ENCODE peak calls at places on chromosomes 12 and 14, in seven cellular contexts. One of them, this sample, is unnamed.

GRCh38 chr14:96623676-96624484 is 121.7 kb downstream of the PAPOLA start:
- DNase-seq in suprapubic skin: no peak
- DNase-seq in ovary: no peak
- DNase-seq in transverse colon: no peak
- DNase-seq in GM12878: no peak
- DNase-seq in A549: no peak
- DNase-seq in H1: no peak
- DNase-seq in this sample: no peak

GRCh38 chr12:132373967-132374820 is 44.8 kb upstream of the GALNT9 start:
- DNase-seq in transverse colon: no peak
- DNase-seq in suprapubic skin: peak
- DNase-seq in A549: no peak
- DNase-seq in ovary: no peak
- DNase-seq in GM12878: no peak
- DNase-seq in H1: no peak
- DNase-seq in this sample: no peak

GRCh38 chr12:100716949-100717732 is 77.4 kb upstream of the ANO4 start:
- DNase-seq in ovary: peak
- DNase-seq in A549: peak
- DNase-seq in GM12878: no peak
- DNase-seq in suprapubic skin: no peak
- DNase-seq in transverse colon: no peak
- DNase-seq in H1: no peak
- DNase-seq in this sample: no peak

GRCh38 chr12:51666696-51667095 is 75.7 kb downstream of the SCN8A start:
- DNase-seq in suprapubic skin: no peak
- DNase-seq in A549: no peak
- DNase-seq in GM12878: no peak
- DNase-seq in H1: no peak
- DNase-seq in ovary: no peak
- DNase-seq in transverse colon: no peak
- DNase-seq in this sample: no peak

GRCh38 chr12:84508943-84509342 is 403.7 kb downstream of the SLC6A15 start:
- DNase-seq in ovary: no peak
- DNase-seq in H1: no peak
- DNase-seq in transverse colon: no peak
- DNase-seq in A549: no peak
- DNase-seq in suprapubic skin: no peak
- DNase-seq in GM12878: no peak
- DNase-seq in this sample: no peak

GRCh38 chr14:103594265-103594664 is 31.5 kb downstream of the COA8 start:
- DNase-seq in transverse colon: no peak
- DNase-seq in ovary: peak
- DNase-seq in H1: no peak
- DNase-seq in A549: no peak
- DNase-seq in GM12878: no peak
- DNase-seq in suprapubic skin: no peak
- DNase-seq in this sample: peak

GRCh38 chr12:53059434-53060063 is 9.7 kb downstream of the TNS2 start:
- DNase-seq in GM12878: no peak
- DNase-seq in A549: no peak
- DNase-seq in H1: no peak
- DNase-seq in suprapubic skin: no peak
- DNase-seq in ovary: no peak
- DNase-seq in transverse colon: no peak
- DNase-seq in this sample: peak

GRCh38 chr12:132260721-132261120 is 68.7 kb downstream of the GALNT9 start:
- DNase-seq in GM12878: no peak
- DNase-seq in H1: no peak
- DNase-seq in suprapubic skin: no peak
- DNase-seq in transverse colon: no peak
- DNase-seq in A549: no peak
- DNase-seq in ovary: no peak
- DNase-seq in this sample: no peak

GRCh38 chr14:33711761-33712160 is 239.1 kb downstream of the EGLN3 start:
- DNase-seq in H1: no peak
- DNase-seq in GM12878: no peak
- DNase-seq in suprapubic skin: no peak
- DNase-seq in ovary: no peak
- DNase-seq in transverse colon: no peak
- DNase-seq in A549: no peak
- DNase-seq in this sample: no peak

GRCh38 chr12:47504775-47505446 is 200.9 kb downstream of the RPAP3 start:
- DNase-seq in ovary: no peak
- DNase-seq in H1: no peak
- DNase-seq in transverse colon: no peak
- DNase-seq in suprapubic skin: no peak
- DNase-seq in A549: no peak
- DNase-seq in GM12878: no peak
- DNase-seq in this sample: no peak

GRCh38 chr12:95114766-95115450 is 41.5 kb upstream of the NR2C1 start:
- DNase-seq in GM12878: no peak
- DNase-seq in transverse colon: no peak
- DNase-seq in A549: no peak
- DNase-seq in suprapubic skin: no peak
- DNase-seq in H1: no peak
- DNase-seq in ovary: no peak
- DNase-seq in this sample: no peak

GRCh38 chr14:93980464-93981201 is 4.3 kb upstream of the ASB2 start:
- DNase-seq in suprapubic skin: no peak
- DNase-seq in ovary: no peak
- DNase-seq in transverse colon: peak
- DNase-seq in A549: no peak
- DNase-seq in H1: no peak
- DNase-seq in GM12878: no peak
- DNase-seq in this sample: no peak

GRCh38 chr14:92655372-92655771 is 93.1 kb downstream of the LGMN start:
- DNase-seq in ovary: no peak
- DNase-seq in suprapubic skin: no peak
- DNase-seq in transverse colon: no peak
- DNase-seq in GM12878: no peak
- DNase-seq in H1: no peak
- DNase-seq in A549: no peak
- DNase-seq in this sample: no peak

GRCh38 chr12:120725659-120726509 is at the start of gene ACADS:
- DNase-seq in suprapubic skin: peak
- DNase-seq in GM12878: peak
- DNase-seq in H1: no peak
- DNase-seq in ovary: peak
- DNase-seq in A549: peak
- DNase-seq in transverse colon: peak
- DNase-seq in this sample: peak
- TF ChIP-seq POLR2A in suprapubic skin: peak
- TF ChIP-seq POLR2A in GM12878: peak
- TF ChIP-seq POLR2A in H1: peak
- TF ChIP-seq POLR2A in ovary: peak
- TF ChIP-seq POLR2A in A549: peak
- TF ChIP-seq POLR2A in transverse colon: peak
- TF ChIP-seq POLR2A in this sample: peak

DNA sequence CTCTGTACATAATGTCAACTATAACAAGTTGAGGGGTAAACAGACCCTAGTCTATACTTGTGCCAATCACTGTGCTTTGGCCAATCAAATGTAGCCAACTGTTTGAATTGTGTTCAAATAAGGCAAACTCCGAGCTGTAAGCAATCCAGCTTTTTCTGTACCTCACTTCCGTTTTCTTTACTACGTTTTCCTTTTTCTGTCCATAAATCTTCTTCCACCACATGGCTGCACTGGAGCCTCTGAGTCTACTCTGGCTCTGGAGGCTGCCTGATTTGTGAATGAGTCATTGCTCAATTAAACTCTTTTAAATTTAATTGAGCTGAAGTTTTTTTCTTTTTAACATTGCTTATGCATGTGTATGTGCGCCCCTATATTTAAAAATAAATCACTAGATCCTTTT is 29.7 kb downstream of the CLEC1A start:
- DNase-seq in ovary: no peak
- DNase-seq in suprapubic skin: no peak
- DNase-seq in H1: no peak
- DNase-seq in transverse colon: no peak
- DNase-seq in A549: no peak
- DNase-seq in GM12878: no peak
- DNase-seq in this sample: no peak
- H3K27ac ChIP-seq in ovary: no peak
- H3K27ac ChIP-seq in suprapubic skin: peak
- H3K27ac ChIP-seq in H1: no peak
- H3K27ac ChIP-seq in transverse colon: no peak
- H3K27ac ChIP-seq in A549: no peak
- H3K27ac ChIP-seq in GM12878: no peak
- H3K27ac ChIP-seq in this sample: peak

DNA sequence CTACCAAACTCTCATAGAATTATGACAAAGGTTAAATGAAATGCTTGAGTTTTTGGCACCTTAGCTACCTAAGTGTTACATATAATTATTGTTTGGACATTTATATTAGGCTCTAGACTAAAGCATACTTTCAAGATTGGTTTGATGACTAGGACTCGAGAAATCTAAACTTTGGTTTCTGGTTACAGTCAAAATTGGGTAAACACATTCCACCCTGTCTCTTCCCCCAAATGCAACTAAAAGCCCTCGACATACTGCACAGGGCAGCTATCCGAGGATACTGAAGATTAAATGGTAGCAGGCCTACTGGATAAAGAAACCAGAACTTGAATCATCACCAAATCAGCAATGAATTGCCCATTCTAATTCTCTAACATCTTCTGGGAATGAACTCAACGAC is 369.1 kb downstream of the PRKD1 start:
- DNase-seq in H1: no peak
- DNase-seq in suprapubic skin: no peak
- DNase-seq in A549: no peak
- DNase-seq in GM12878: no peak
- DNase-seq in ovary: no peak
- DNase-seq in transverse colon: no peak
- DNase-seq in this sample: no peak
- TF ChIP-seq EP300 in H1: no peak
- TF ChIP-seq EP300 in suprapubic skin: no peak
- TF ChIP-seq EP300 in A549: no peak
- TF ChIP-seq EP300 in GM12878: no peak
- TF ChIP-seq EP300 in ovary: no peak
- TF ChIP-seq EP300 in transverse colon: no peak
- TF ChIP-seq EP300 in this sample: no peak

DNA sequence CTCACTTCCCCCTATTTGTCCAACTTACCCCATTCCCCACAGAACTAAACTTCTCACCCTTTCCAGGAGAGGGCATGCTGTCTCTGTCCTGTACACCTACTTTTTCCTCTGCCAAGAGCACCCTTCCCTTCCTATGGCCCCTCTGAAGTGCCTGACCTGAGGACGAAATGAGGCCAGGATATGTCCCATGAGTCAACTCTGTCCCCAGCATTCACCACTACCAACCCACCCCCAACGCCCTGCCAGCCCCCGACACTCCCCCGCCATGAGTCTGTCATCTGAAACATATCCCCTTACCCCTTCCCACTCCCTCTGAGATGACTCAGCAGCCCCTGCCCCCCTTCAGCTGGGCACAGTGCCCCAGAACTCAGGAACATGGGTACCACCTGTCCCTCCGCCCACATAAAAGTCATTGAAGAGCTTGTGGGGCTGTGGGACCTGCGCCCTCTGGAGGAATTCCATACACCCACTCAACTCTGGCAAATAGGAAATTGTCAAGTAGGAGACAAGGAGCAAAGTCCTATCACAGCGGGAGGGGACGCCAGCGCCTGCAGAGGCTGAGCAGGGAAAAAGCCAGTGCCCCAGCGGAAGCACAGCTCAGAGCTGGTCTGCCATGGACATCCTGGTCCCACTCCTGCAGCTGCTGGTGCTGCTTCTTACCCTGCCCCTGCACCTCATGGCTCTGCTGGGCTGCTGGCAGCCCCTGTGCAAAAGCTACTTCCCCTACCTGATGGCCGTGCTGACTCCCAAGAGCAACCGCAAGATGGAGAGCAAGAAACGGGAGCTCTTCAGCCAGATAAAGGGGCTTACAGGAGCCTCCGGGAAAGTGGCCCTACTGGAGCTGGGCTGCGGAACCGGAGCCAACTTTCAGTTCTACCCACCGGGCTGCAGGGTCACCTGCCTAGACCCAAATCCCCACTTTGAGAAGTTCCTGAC is 26.3 kb downstream of the ITGA7 start:
- DNase-seq in A549: peak
- DNase-seq in transverse colon: peak
- DNase-seq in suprapubic skin: no peak
- DNase-seq in ovary: no peak
- DNase-seq in GM12878: no peak
- DNase-seq in H1: peak
- DNase-seq in this sample: no peak
- TF ChIP-seq POLR2A in A549: peak
- TF ChIP-seq POLR2A in transverse colon: peak
- TF ChIP-seq POLR2A in suprapubic skin: no peak
- TF ChIP-seq POLR2A in ovary: no peak
- TF ChIP-seq POLR2A in GM12878: no peak
- TF ChIP-seq POLR2A in H1: no peak
- TF ChIP-seq POLR2A in this sample: no peak

GRCh38 chr12:57782243-57782607 is 362 bp upstream of the TSFM start:
- DNase-seq in ovary: no peak
- DNase-seq in A549: no peak
- DNase-seq in suprapubic skin: no peak
- DNase-seq in H1: no peak
- DNase-seq in transverse colon: no peak
- DNase-seq in GM12878: no peak
- DNase-seq in this sample: no peak
- H3K27ac ChIP-seq in ovary: no peak
- H3K27ac ChIP-seq in A549: no peak
- H3K27ac ChIP-seq in suprapubic skin: no peak
- H3K27ac ChIP-seq in H1: no peak
- H3K27ac ChIP-seq in transverse colon: no peak
- H3K27ac ChIP-seq in GM12878: peak
- H3K27ac ChIP-seq in this sample: peak

DNA sequence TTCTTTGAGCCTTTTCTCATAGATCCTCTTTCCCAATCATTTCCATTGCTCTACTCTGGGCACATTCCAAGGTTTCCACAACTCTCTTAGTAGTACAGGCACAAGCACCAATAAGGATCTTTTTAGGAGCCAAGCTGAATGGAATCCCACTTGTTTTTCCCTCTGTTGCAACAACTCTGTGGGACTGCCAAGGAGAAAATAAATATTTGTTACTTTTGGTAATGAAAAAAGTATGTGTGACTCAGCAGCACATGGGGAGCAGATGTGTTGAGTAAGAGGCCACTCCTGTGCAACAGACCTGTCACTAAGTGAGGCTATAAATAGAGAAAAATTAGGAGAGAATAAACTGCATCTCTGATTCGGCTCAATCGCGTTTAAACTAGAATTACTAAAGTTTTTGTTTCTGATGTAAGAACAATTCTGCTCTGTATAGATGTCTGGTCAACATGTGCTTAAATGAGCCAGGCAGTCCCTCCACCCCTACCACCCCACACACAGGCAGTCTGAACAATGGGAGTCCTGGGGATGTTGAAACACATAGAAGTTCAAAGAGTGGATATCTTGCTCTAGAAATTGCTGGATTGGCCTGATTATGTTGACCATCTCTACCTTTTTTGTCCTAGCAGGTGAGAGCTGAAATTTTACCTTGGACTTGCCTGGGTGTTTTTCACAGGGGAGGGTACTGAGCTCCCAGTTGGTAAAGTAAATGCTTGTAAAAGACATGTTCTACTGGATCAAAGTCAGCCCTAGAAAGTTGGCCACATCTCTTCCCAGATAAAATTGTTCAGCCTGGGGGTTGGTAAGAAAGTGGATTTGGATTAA is 244.3 kb upstream of the NOVA1 start:
- DNase-seq in ovary: peak
- DNase-seq in H1: no peak
- DNase-seq in suprapubic skin: peak
- DNase-seq in A549: peak
- DNase-seq in GM12878: no peak
- DNase-seq in transverse colon: peak
- DNase-seq in this sample: peak
- TF ChIP-seq EP300 in ovary: peak
- TF ChIP-seq EP300 in H1: no peak
- TF ChIP-seq EP300 in suprapubic skin: no peak
- TF ChIP-seq EP300 in A549: peak
- TF ChIP-seq EP300 in GM12878: no peak
- TF ChIP-seq EP300 in transverse colon: no peak
- TF ChIP-seq EP300 in this sample: peak

This sample was measured in tibial nerve.